ENCODE peak calls at places on chromosomes 11 and 22, in six cellular contexts. One of them, this sample, is unnamed.

GRCh38 chr11:34105957-34106504 is 602 bp downstream of the NAT10 start:
- DNase-seq in mammary epithelial cell: no peak
- DNase-seq in heart left ventricle: no peak
- DNase-seq in heart right ventricle: no peak
- DNase-seq in lower lobe of right lung: no peak
- DNase-seq in A549: no peak
- DNase-seq in this sample: no peak

GRCh38 chr11:76695767-76696166 is 25.2 kb upstream of the LRRC32 start:
- DNase-seq in mammary epithelial cell: no peak
- DNase-seq in heart left ventricle: no peak
- DNase-seq in heart right ventricle: no peak
- DNase-seq in lower lobe of right lung: no peak
- DNase-seq in A549: no peak
- DNase-seq in this sample: no peak

GRCh38 chr11:9753031-9753430 is 89.2 kb downstream of the SWAP70 start:
- DNase-seq in mammary epithelial cell: peak; percentile 65
- DNase-seq in heart left ventricle: no peak
- DNase-seq in heart right ventricle: no peak
- DNase-seq in lower lobe of right lung: no peak
- DNase-seq in A549: no peak
- DNase-seq in this sample: no peak

GRCh38 chr11:47850337-47850736 is 2.2 kb upstream of the NUP160 start:
- DNase-seq in mammary epithelial cell: no peak
- DNase-seq in heart left ventricle: no peak
- DNase-seq in heart right ventricle: no peak
- DNase-seq in lower lobe of right lung: no peak
- DNase-seq in A549: no peak
- DNase-seq in this sample: no peak

GRCh38 chr11:16805942-16806341 is 67.5 kb downstream of the C11orf58 start:
- DNase-seq in mammary epithelial cell: no peak
- DNase-seq in heart left ventricle: no peak
- DNase-seq in heart right ventricle: no peak
- DNase-seq in lower lobe of right lung: no peak
- DNase-seq in A549: peak; percentile 20
- DNase-seq in this sample: no peak

GRCh38 chr22:27032121-27032761 is 374.9 kb downstream of the MIAT start:
- DNase-seq in mammary epithelial cell: no peak
- DNase-seq in heart left ventricle: peak; percentile 7
- DNase-seq in heart right ventricle: peak; percentile 38
- DNase-seq in lower lobe of right lung: no peak
- DNase-seq in A549: no peak
- DNase-seq in this sample: peak; percentile 69

GRCh38 chr22:49761836-49762235 is 65.8 kb downstream of the BRD1 start:
- DNase-seq in mammary epithelial cell: no peak
- DNase-seq in heart left ventricle: no peak
- DNase-seq in heart right ventricle: no peak
- DNase-seq in lower lobe of right lung: no peak
- DNase-seq in A549: no peak
- DNase-seq in this sample: no peak

GRCh38 chr11:55942785-55943392 is 6.7 kb upstream of the OR5I1 start:
- DNase-seq in mammary epithelial cell: peak; percentile 16
- DNase-seq in heart left ventricle: no peak
- DNase-seq in heart right ventricle: no peak
- DNase-seq in lower lobe of right lung: no peak
- DNase-seq in A549: peak; percentile 62
- DNase-seq in this sample: no peak

GRCh38 chr11:80414766-80415165 is 973.9 kb upstream of the TENM4 start:
- DNase-seq in mammary epithelial cell: peak; percentile 73
- DNase-seq in heart left ventricle: no peak
- DNase-seq in heart right ventricle: no peak
- DNase-seq in lower lobe of right lung: no peak
- DNase-seq in A549: no peak
- DNase-seq in this sample: no peak

GRCh38 chr11:119175493-119176077 is 7.1 kb downstream of the NLRX1 start:
- DNase-seq in mammary epithelial cell: peak; percentile 22
- DNase-seq in heart left ventricle: no peak
- DNase-seq in heart right ventricle: no peak
- DNase-seq in lower lobe of right lung: no peak
- DNase-seq in A549: no peak
- DNase-seq in this sample: no peak

GRCh38 chr11:105774899-105775298 is 165.0 kb downstream of the GRIA4 start:
- DNase-seq in mammary epithelial cell: no peak
- DNase-seq in heart left ventricle: no peak
- DNase-seq in heart right ventricle: no peak
- DNase-seq in lower lobe of right lung: no peak
- DNase-seq in A549: no peak
- DNase-seq in this sample: no peak

GRCh38 chr22:45837507-45837906 is 139.5 kb downstream of the WNT7B start:
- DNase-seq in mammary epithelial cell: no peak
- DNase-seq in heart left ventricle: no peak
- DNase-seq in heart right ventricle: no peak
- DNase-seq in lower lobe of right lung: no peak
- DNase-seq in A549: no peak
- DNase-seq in this sample: no peak

GRCh38 chr11:10476927-10477689 is 22.0 kb downstream of the AMPD3 start:
- DNase-seq in mammary epithelial cell: no peak
- DNase-seq in heart left ventricle: no peak
- DNase-seq in heart right ventricle: no peak
- DNase-seq in lower lobe of right lung: peak; percentile 60
- DNase-seq in A549: no peak
- DNase-seq in this sample: no peak

GRCh38 chr11:73221451-73221850 is 3.4 kb downstream of the P2RY2 start:
- DNase-seq in mammary epithelial cell: no peak
- DNase-seq in heart left ventricle: no peak
- DNase-seq in heart right ventricle: no peak
- DNase-seq in lower lobe of right lung: no peak
- DNase-seq in A549: no peak
- DNase-seq in this sample: no peak

GRCh38 chr11:37107415-37107814 is 509.4 kb upstream of the RAG2 start:
- DNase-seq in mammary epithelial cell: no peak
- DNase-seq in heart left ventricle: no peak
- DNase-seq in heart right ventricle: no peak
- DNase-seq in lower lobe of right lung: no peak
- DNase-seq in A549: no peak
- DNase-seq in this sample: no peak

GRCh38 chr11:24678956-24679355 is 182.1 kb downstream of the LUZP2 start:
- DNase-seq in mammary epithelial cell: no peak
- DNase-seq in heart left ventricle: no peak
- DNase-seq in heart right ventricle: no peak
- DNase-seq in lower lobe of right lung: no peak
- DNase-seq in A549: no peak
- DNase-seq in this sample: no peak

GRCh38 chr22:50684501-50684900 is 11.9 kb downstream of the SHANK3 start:
- DNase-seq in mammary epithelial cell: no peak
- DNase-seq in heart left ventricle: no peak
- DNase-seq in heart right ventricle: no peak
- DNase-seq in lower lobe of right lung: no peak
- DNase-seq in A549: no peak
- DNase-seq in this sample: no peak

GRCh38 chr22:22576244-22576988 is 17.4 kb upstream of the PRAME start:
- DNase-seq in mammary epithelial cell: peak; percentile 11
- DNase-seq in heart left ventricle: peak; percentile 36
- DNase-seq in heart right ventricle: peak; percentile 43
- DNase-seq in lower lobe of right lung: no peak
- DNase-seq in A549: peak; percentile 55
- DNase-seq in this sample: peak; percentile 37

GRCh38 chr22:27309713-27310112 is 491.8 kb downstream of the MN1 start:
- DNase-seq in mammary epithelial cell: no peak
- DNase-seq in heart left ventricle: no peak
- DNase-seq in heart right ventricle: no peak
- DNase-seq in lower lobe of right lung: no peak
- DNase-seq in A549: no peak
- DNase-seq in this sample: no peak

GRCh38 chr11:2932850-2933251 is 3.6 kb upstream of the PHLDA2 start:
- DNase-seq in mammary epithelial cell: peak; percentile 87
- DNase-seq in heart left ventricle: no peak
- DNase-seq in heart right ventricle: no peak
- DNase-seq in lower lobe of right lung: peak; percentile 45
- DNase-seq in A549: no peak
- DNase-seq in this sample: no peak

GRCh38 chr11:119592642-119593041 is 136.4 kb downstream of the NECTIN1 start:
- DNase-seq in mammary epithelial cell: no peak
- DNase-seq in heart left ventricle: no peak
- DNase-seq in heart right ventricle: no peak
- DNase-seq in lower lobe of right lung: no peak
- DNase-seq in A549: no peak
- DNase-seq in this sample: peak; percentile 87

GRCh38 chr11:32809313-32809712 is 14.9 kb upstream of the CCDC73 start:
- DNase-seq in mammary epithelial cell: peak; percentile 67
- DNase-seq in heart left ventricle: peak; percentile 54
- DNase-seq in heart right ventricle: peak; percentile 30
- DNase-seq in lower lobe of right lung: peak; percentile 69
- DNase-seq in A549: peak; percentile 84
- DNase-seq in this sample: peak; percentile 55

GRCh38 chr11:66721939-66722338 is 7.1 kb downstream of the SPTBN2 start:
- DNase-seq in mammary epithelial cell: no peak
- DNase-seq in heart left ventricle: no peak
- DNase-seq in heart right ventricle: no peak
- DNase-seq in lower lobe of right lung: no peak
- DNase-seq in A549: no peak
- DNase-seq in this sample: no peak

GRCh38 chr22:42949159-42949558 is 65.8 kb downstream of the PACSIN2 start:
- DNase-seq in mammary epithelial cell: peak; percentile 60
- DNase-seq in heart left ventricle: peak; percentile 61
- DNase-seq in heart right ventricle: no peak
- DNase-seq in lower lobe of right lung: no peak
- DNase-seq in A549: peak; percentile 29
- DNase-seq in this sample: peak; percentile 65
- H3K27ac ChIP-seq in mammary epithelial cell: no peak overlapping the region
- H3K27ac ChIP-seq in heart left ventricle: no peak overlapping the region
- H3K27ac ChIP-seq in heart right ventricle: peak overlapping the region; percentile 20
- H3K27ac ChIP-seq in lower lobe of right lung: no peak overlapping the region
- H3K27ac ChIP-seq in A549: peak overlapping the region; percentile 12
- H3K27ac ChIP-seq in this sample: no peak overlapping the region

GRCh38 chr22:30354644-30355043 is 2.0 kb downstream of the SF3A1 start:
- DNase-seq in mammary epithelial cell: no peak
- DNase-seq in heart left ventricle: no peak
- DNase-seq in heart right ventricle: no peak
- DNase-seq in lower lobe of right lung: no peak
- DNase-seq in A549: no peak
- DNase-seq in this sample: no peak
- H3K4me3 ChIP-seq in mammary epithelial cell: no peak overlapping the region
- H3K4me3 ChIP-seq in heart left ventricle: no peak overlapping the region
- H3K4me3 ChIP-seq in heart right ventricle: no peak overlapping the region
- H3K4me3 ChIP-seq in lower lobe of right lung: peak overlapping the region; percentile 88
- H3K4me3 ChIP-seq in A549: no peak overlapping the region
- H3K4me3 ChIP-seq in this sample: no peak overlapping the region

DNA sequence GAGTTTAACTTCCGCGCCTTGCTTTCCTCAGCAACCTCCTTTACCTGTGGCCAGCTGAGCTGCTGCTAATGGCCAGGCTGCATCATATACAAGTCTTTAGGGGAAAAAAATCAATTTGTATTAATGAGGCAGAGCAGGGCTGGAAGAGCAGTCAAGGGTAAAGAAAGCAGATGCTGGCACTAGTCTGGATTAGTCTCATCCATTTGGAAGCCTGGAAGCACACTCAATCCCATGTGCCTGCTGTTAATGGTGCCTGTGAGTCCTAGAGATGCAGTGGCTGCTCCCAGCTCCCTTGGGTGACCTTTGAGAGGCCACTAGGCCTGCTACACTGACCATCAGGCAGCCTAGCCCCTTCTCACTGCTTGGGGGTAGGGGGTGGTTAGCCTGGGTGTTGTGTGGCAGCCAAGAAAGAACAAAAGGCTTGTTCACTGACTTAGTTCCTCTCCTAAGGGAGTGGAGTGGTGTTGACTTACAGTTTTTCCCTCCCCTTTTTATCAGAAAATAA is 8.0 kb downstream of the PIK3IP1 start:
- DNase-seq in mammary epithelial cell: no peak
- DNase-seq in heart left ventricle: no peak
- DNase-seq in heart right ventricle: no peak
- DNase-seq in lower lobe of right lung: no peak
- DNase-seq in A549: no peak
- DNase-seq in this sample: no peak
- H3K4me1 ChIP-seq in mammary epithelial cell: no peaks in the 10 kb centered on the region
- H3K4me1 ChIP-seq in heart left ventricle: peaks cover 9% of the 10 kb centered on the region
- H3K4me1 ChIP-seq in heart right ventricle: peaks cover 10% of the 10 kb centered on the region
- H3K4me1 ChIP-seq in lower lobe of right lung: peaks cover 50% of the 10 kb centered on the region
- H3K4me1 ChIP-seq in A549: no peaks in the 10 kb centered on the region
- H3K4me1 ChIP-seq in this sample: no peaks in the 10 kb centered on the region

DNA sequence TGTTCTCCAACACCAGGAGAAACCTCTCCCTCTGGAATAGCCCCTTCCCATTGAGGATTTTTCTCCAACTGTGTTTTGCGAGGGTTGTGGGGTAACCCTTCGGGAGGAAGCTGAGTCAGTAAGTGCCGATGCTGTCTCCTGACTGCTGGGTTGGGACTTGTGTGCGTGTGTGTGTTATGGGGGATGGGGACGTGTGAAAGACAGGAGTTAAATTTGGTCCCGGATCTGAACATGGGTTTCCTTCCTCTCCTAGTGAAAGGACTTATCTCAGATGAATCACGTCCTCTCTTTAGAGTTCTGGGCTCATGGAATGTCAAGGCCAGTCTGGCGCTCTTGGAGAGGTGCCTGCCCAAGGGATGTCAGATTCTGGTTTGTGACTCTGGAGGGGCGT is 33.3 kb downstream of the KIAA1671 start:
- DNase-seq in mammary epithelial cell: peak; percentile 36
- DNase-seq in heart left ventricle: peak; percentile 74
- DNase-seq in heart right ventricle: peak; percentile 37
- DNase-seq in lower lobe of right lung: no peak
- DNase-seq in A549: no peak
- DNase-seq in this sample: peak; percentile 71
- H3K27ac ChIP-seq in mammary epithelial cell: peak overlapping the region; percentile 3
- H3K27ac ChIP-seq in heart left ventricle: peak overlapping the region; percentile 49
- H3K27ac ChIP-seq in heart right ventricle: peak overlapping the region; percentile 82
- H3K27ac ChIP-seq in lower lobe of right lung: no peak overlapping the region
- H3K27ac ChIP-seq in A549: peak overlapping the region; percentile 52
- H3K27ac ChIP-seq in this sample: peak overlapping the region; percentile 92

GRCh38 chr11:111978028-111978771 is 41.1 kb downstream of the DIXDC1 start:
- DNase-seq in mammary epithelial cell: peak; percentile 78
- DNase-seq in heart left ventricle: peak; percentile 64
- DNase-seq in heart right ventricle: peak; percentile 28
- DNase-seq in lower lobe of right lung: no peak
- DNase-seq in A549: no peak
- DNase-seq in this sample: peak; percentile 87

GRCh38 chr11:111977141-111978027 is 40.2 kb downstream of the DIXDC1 start:
- DNase-seq in mammary epithelial cell: peak; percentile 37
- DNase-seq in heart left ventricle: peak; percentile 73
- DNase-seq in heart right ventricle: peak; percentile 77
- DNase-seq in lower lobe of right lung: peak; percentile 73
- DNase-seq in A549: no peak
- DNase-seq in this sample: peak; percentile 91

GRCh38 chr11:111976119-111976518 is 39.0 kb downstream of the DIXDC1 start:
- DNase-seq in mammary epithelial cell: no peak
- DNase-seq in heart left ventricle: no peak
- DNase-seq in heart right ventricle: no peak
- DNase-seq in lower lobe of right lung: no peak
- DNase-seq in A549: no peak
- DNase-seq in this sample: no peak

GRCh38 chr11:111975076-111975806 is 38.1 kb downstream of the DIXDC1 start:
- DNase-seq in mammary epithelial cell: no peak
- DNase-seq in heart left ventricle: peak; percentile 47
- DNase-seq in heart right ventricle: peak; percentile 16
- DNase-seq in lower lobe of right lung: no peak
- DNase-seq in A549: peak; percentile 4
- DNase-seq in this sample: peak; percentile 54

GRCh38 chr11:111976614-111977140 is 39.5 kb downstream of the DIXDC1 start:
- DNase-seq in mammary epithelial cell: peak; percentile 50
- DNase-seq in heart left ventricle: no peak
- DNase-seq in heart right ventricle: peak; percentile 23
- DNase-seq in lower lobe of right lung: peak; percentile 44
- DNase-seq in A549: no peak
- DNase-seq in this sample: peak; percentile 68
- H3K4me3 ChIP-seq in mammary epithelial cell: no peak overlapping the region
- H3K4me3 ChIP-seq in heart left ventricle: peak overlapping the region; percentile 56
- H3K4me3 ChIP-seq in heart right ventricle: peak overlapping the region; percentile 77
- H3K4me3 ChIP-seq in lower lobe of right lung: peak overlapping the region; percentile 69
- H3K4me3 ChIP-seq in A549: no peak overlapping the region
- H3K4me3 ChIP-seq in this sample: peak overlapping the region; percentile 43

GRCh38 chr22:42904049-42904448 is 47.0 kb upstream of the ARFGAP3 start:
- DNase-seq in mammary epithelial cell: no peak
- DNase-seq in heart left ventricle: no peak
- DNase-seq in heart right ventricle: no peak
- DNase-seq in lower lobe of right lung: no peak
- DNase-seq in A549: no peak
- DNase-seq in this sample: no peak
- H3K4me1 ChIP-seq in mammary epithelial cell: peaks cover 30% of the 10 kb centered on the region
- H3K4me1 ChIP-seq in heart left ventricle: peaks cover 45% of the 10 kb centered on the region
- H3K4me1 ChIP-seq in heart right ventricle: peaks cover 77% of the 10 kb centered on the region
- H3K4me1 ChIP-seq in lower lobe of right lung: peaks cover 61% of the 10 kb centered on the region
- H3K4me1 ChIP-seq in A549: no peaks in the 10 kb centered on the region
- H3K4me1 ChIP-seq in this sample: peaks cover 33% of the 10 kb centered on the region